ENCODE peak calls at places on chromosome 7, in six cellular contexts. Q, L, P, O, A and U are unnamed samples.

GRCh38 chr7:90387470-90388240 is 15.6 kb upstream of the CLDN12 start:
- DNase-seq in A (peak), P (no peak), L (no peak), Q (no peak), O (no peak), U (no peak)

GRCh38 chr7:116218051-116218645 is 7.8 kb downstream of the TES start:
- DNase-seq in Q (no peak), L (no peak), P (no peak), O (no peak), A (peak), U (no peak)

GRCh38 chr7:128041203-128041602 is 10.0 kb upstream of the LRRC4 start:
- DNase-seq in P (no peak), L (no peak), Q (no peak), A (peak), O (no peak), U (peak)

GRCh38 chr7:112116894-112117293 is 89.3 kb downstream of the DOCK4 start:
- DNase-seq in O (no peak), Q (no peak), A (no peak), P (no peak), L (no peak), U (no peak)

GRCh38 chr7:155227788-155228458 is 69.8 kb upstream of the INSIG1 start:
- DNase-seq in A (no peak), P (no peak), O (no peak), L (no peak), Q (no peak), U (no peak)

GRCh38 chr7:151249034-151249731 is 689 bp upstream of the SMARCD3 start:
- DNase-seq in O (no peak), P (no peak), Q (peak), L (peak), A (peak), U (peak)

GRCh38 chr7:137652721-137653120 is 194.1 kb downstream of the DGKI start:
- DNase-seq in P (no peak), Q (no peak), L (no peak), O (no peak), A (peak), U (no peak)

GRCh38 chr7:32030904-32031692 is 39.1 kb downstream of the PDE1C start:
- DNase-seq in A (no peak), Q (no peak), P (no peak), O (no peak), L (no peak), U (no peak)

GRCh38 chr7:1742555-1743303 is 72.7 kb downstream of the ELFN1 start:
- DNase-seq in P (peak), L (no peak), O (peak), Q (no peak), A (peak), U (no peak)

GRCh38 chr7:97512441-97513207 is 219.3 kb upstream of the TAC1 start:
- DNase-seq in P (no peak), A (no peak), L (no peak), Q (no peak), O (no peak), U (no peak)

GRCh38 chr7:67955061-67955460 is 958.4 kb downstream of the TYW1 start:
- DNase-seq in O (no peak), L (no peak), P (no peak), A (no peak), Q (no peak), U (no peak)

GRCh38 chr7:150856303-150857275 is 4.3 kb downstream of the AOC1 start:
- DNase-seq in O (no peak), P (no peak), L (no peak), Q (no peak), A (no peak), U (no peak)

GRCh38 chr7:75721426-75721825 is 17.3 kb downstream of the HIP1 start:
- DNase-seq in A (no peak), L (no peak), P (no peak), Q (no peak), O (no peak), U (no peak)

GRCh38 chr7:129074361-129074871 is 19.5 kb upstream of the TNPO3 start:
- DNase-seq in L (no peak), Q (no peak), P (no peak), O (no peak), A (no peak), U (no peak)

GRCh38 chr7:36137754-36138153 is 15.3 kb upstream of the EEPD1 start:
- DNase-seq in L (no peak), O (no peak), A (no peak), P (no peak), Q (no peak), U (no peak)

GRCh38 chr7:3117488-3118228 is 74.0 kb upstream of the CARD11 start:
- DNase-seq in Q (no peak), L (no peak), A (peak), O (no peak), P (no peak), U (no peak)

GRCh38 chr7:44615149-44615611 is 8.8 kb downstream of the OGDH start:
- DNase-seq in A (peak), P (no peak), Q (no peak), O (no peak), L (no peak), U (no peak)

GRCh38 chr7:27196287-27196739 is 3.6 kb downstream of the HOXA13 start:
- DNase-seq in O (peak), P (peak), L (peak), A (peak), Q (peak), U (peak)